ENCODE peak calls at places on chromosomes 13 and 19, in six cellular contexts. J is NCI-H2227 treated with DMSO at 0.1 percent for 48 hours; Y is epithelial cell of esophagus; B is amygdala; W is stimulated activated CD4-positive, alpha-beta T cell treated with anti-CD3 and anti-CD28 coated beads, Interleukin-12 subunit alpha, Interleukin-12 subunit beta, amount 100 ng/mL, for 48 hours; F is NCI-H1417. A is an unnamed sample.

GRCh38 chr13:103289661-103290060 is 223.4 kb upstream of the SLC10A2 start:
- DNase-seq in J (no peak), Y (no peak), B (no peak), W (no peak), F (no peak), A (no peak)

GRCh38 chr19:4705413-4706131 is 18.1 kb downstream of the DPP9 start:
- DNase-seq in J (no peak), Y (no peak), B (no peak), W (no peak), F (no peak), A (no peak)

GRCh38 chr19:32798201-32798600 is 71.4 kb downstream of the SLC7A9 start:
- DNase-seq in J (no peak), Y (no peak), B (no peak), W (no peak), F (peak), A (no peak)

GRCh38 chr19:49058592-49058991 is 1.0 kb upstream of the CGB7 start:
- DNase-seq in J (no peak), Y (peak), B (no peak), W (peak), F (no peak), A (no peak)

GRCh38 chr19:23415561-23416191 is 20.4 kb upstream of the ZNF91 start:
- DNase-seq in J (peak), Y (peak), B (no peak), W (no peak), F (no peak), A (peak)

GRCh38 chr13:22703601-22704209 is 477.1 kb upstream of the SGCG start:
- DNase-seq in J (no peak), Y (peak), B (no peak), W (no peak), F (no peak), A (peak)

GRCh38 chr19:7912144-7912696 is 2.4 kb upstream of the TGFBR3L start:
- DNase-seq in J (no peak), Y (no peak), B (no peak), W (no peak), F (no peak), A (no peak)

GRCh38 chr19:47112166-47112663 is 1.4 kb downstream of the ZC3H4 start:
- DNase-seq in J (peak), Y (peak), B (peak), W (peak), F (peak), A (peak)